ENCODE peak calls at places on chromosomes 12 and 14, in five cellular contexts. T is IMR-90, E is HCT116, U is neural progenitor cell, V is OCI-LY7. K is an unnamed sample. For H3K9me3, the result is how much of the 10 kb centered on the place peaks cover.

GRCh38 chr12:50315803-50316202 is 32.5 kb upstream of the LIMA1 start:
- DNase-seq in E (no peak), T (no peak), U (no peak), V (no peak), K (no peak)

GRCh38 chr12:123075092-123075491 is 75.8 kb downstream of the PITPNM2 start:
- DNase-seq in T (no peak), V (no peak), U (no peak), E (no peak), K (peak)

GRCh38 chr14:74583689-74584434 is 28.2 kb downstream of the LTBP2 start:
- DNase-seq in U (no peak), V (no peak), T (peak), E (peak), K (peak)

GRCh38 chr14:54675236-54676125 is 108.6 kb downstream of the SAMD4A start:
- DNase-seq in T (no peak), E (no peak), V (no peak), U (no peak), K (no peak)

GRCh38 chr14:70821916-70822705 is 12.8 kb upstream of the MAP3K9 start:
- DNase-seq in V (no peak), U (peak), E (no peak), T (peak), K (peak)

GRCh38 chr14:73851567-73852382 is at the start of gene PTGR2:
- DNase-seq in V (peak), U (peak), E (peak), T (peak), K (peak)

GRCh38 chr14:41607119-41607785 is 576 bp downstream of the LRFN5 start:
- DNase-seq in U (peak), T (no peak), E (no peak), V (no peak), K (no peak)

GRCh38 chr12:77107121-77107520 is 41.8 kb upstream of the E2F7 start:
- DNase-seq in E (no peak), V (no peak), T (no peak), U (no peak), K (no peak)

GRCh38 chr14:103522649-103523582 is at the start of gene CKB:
- DNase-seq in T (peak), E (no peak), U (peak), V (no peak), K (peak)

GRCh38 chr12:118058881-118059644 is 1.9 kb downstream of the WSB2 start:
- DNase-seq in T (peak), E (no peak), V (no peak), U (no peak), K (peak)

DNA sequence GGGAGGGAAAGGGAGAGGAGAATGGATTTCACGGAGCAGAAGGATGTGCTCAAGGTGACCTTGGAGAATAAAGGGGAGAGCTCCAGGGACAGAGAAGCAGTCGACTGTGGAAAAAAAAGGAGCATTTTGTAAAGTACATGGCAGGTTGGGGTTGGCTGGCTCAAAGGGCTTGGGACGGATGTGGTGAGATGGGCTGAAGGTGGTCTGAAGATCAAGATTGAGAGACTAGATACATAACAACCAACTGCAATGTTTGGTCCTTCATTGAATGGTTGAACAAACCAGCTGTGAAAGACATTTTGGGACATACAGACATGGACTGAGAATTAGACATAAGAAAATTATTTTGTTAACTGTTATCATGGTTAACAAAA is 1.6 kb upstream of the CD63 start:
- DNase-seq in U (no peak), E (no peak), V (peak), T (no peak), K (no peak)
- H2AFZ ChIP-seq in U (no peak), E (no peak), V (peak), T (peak), K (peak)

GRCh38 chr14:105853089-105853906 is 326.9 kb downstream of the TMEM121 start:
- DNase-seq in E (no peak), V (peak), U (no peak), T (no peak), K (no peak)
- H3K9me3 ChIP-seq in E (under half), V (under half), U (under half), T (half or more), K (half or more)

GRCh38 chr12:53845932-53846331 is 92.7 kb upstream of the HOXC13 start:
- DNase-seq in U (no peak), E (no peak), V (no peak), T (no peak), K (peak)
- H2AFZ ChIP-seq in U (no peak), E (no peak), V (no peak), T (no peak), K (no peak)

GRCh38 chr14:98551028-98551427 is 721.0 kb downstream of the BCL11B start:
- DNase-seq in U (no peak), T (no peak), E (no peak), V (no peak), K (no peak)
- H3K9me3 ChIP-seq in U (under half), T (under half), E (under half), V (under half), K (under half)

GRCh38 chr12:6321905-6322304 is 11.4 kb downstream of the PLEKHG6 start:
- DNase-seq in U (no peak), E (no peak), V (no peak), T (no peak), K (no peak)

GRCh38 chr12:6323995-6324711 is 13.7 kb downstream of the PLEKHG6 start:
- DNase-seq in E (no peak), V (no peak), T (no peak), U (no peak), K (no peak)

GRCh38 chr12:6322969-6323339 is 12.5 kb downstream of the PLEKHG6 start:
- DNase-seq in U (no peak), T (no peak), V (no peak), E (no peak), K (no peak)

GRCh38 chr12:6322352-6322751 is 11.9 kb downstream of the PLEKHG6 start:
- DNase-seq in U (no peak), V (no peak), T (no peak), E (no peak), K (no peak)

DNA sequence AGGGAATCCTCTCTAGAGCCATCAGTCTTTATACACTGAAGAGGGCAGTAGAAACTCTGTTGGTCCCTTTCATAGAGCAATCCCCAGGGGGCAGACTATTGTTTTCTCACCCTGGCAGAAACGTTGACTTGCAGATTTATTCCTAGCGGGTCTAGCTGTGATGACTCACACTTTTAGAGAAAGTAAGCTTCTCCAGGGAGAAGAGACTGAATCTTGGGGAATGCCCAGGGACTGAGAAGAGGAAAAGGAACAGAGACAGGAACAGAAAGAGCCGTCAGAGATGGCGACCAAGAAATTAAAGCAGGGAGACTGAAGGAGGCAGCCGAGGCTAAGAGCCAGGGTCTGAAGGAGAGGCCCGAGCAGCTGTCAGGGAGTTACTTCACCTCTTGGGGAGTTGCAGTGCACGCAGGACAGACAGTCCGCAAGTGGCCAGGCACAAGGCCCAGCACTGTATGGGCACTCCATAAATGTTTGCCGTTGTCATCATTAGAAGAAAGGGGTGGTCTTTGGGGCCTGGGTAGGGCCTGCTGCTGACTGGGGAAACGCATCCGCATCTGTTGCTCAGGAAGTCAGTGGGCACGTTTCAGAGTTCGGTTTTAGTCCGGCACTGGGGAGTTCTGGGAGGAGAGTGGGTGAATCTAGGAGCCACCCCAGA is 13.0 kb downstream of the PLEKHG6 start:
- DNase-seq in E (peak), U (peak), T (peak), V (peak), K (peak)
- H2AFZ ChIP-seq in E (no peak), U (peak), T (peak), V (peak), K (peak)

GRCh38 chr12:31989571-31989970 is 30.4 kb downstream of the RESF1 start:
- DNase-seq in E (no peak), T (no peak), U (no peak), V (no peak), K (no peak)

GRCh38 chr12:31989987-31990386 is 30.8 kb downstream of the RESF1 start:
- DNase-seq in E (no peak), U (no peak), T (peak), V (no peak), K (peak)

GRCh38 chr12:31985832-31986231 is 26.6 kb downstream of the RESF1 start:
- DNase-seq in V (no peak), T (no peak), E (no peak), U (no peak), K (no peak)

GRCh38 chr12:31984806-31985591 is 25.8 kb downstream of the RESF1 start:
- DNase-seq in V (no peak), T (no peak), E (no peak), U (no peak), K (no peak)
- H3K9me3 ChIP-seq in V (under half), T (under half), E (under half), U (under half), K (under half)

GRCh38 chr14:29126865-29127264 is 360.3 kb downstream of the FOXG1 start:
- DNase-seq in E (no peak), T (no peak), V (no peak), U (no peak), K (no peak)

GRCh38 chr14:29123017-29123416 is 356.4 kb downstream of the FOXG1 start:
- DNase-seq in E (no peak), T (no peak), U (no peak), V (no peak), K (no peak)

DNA sequence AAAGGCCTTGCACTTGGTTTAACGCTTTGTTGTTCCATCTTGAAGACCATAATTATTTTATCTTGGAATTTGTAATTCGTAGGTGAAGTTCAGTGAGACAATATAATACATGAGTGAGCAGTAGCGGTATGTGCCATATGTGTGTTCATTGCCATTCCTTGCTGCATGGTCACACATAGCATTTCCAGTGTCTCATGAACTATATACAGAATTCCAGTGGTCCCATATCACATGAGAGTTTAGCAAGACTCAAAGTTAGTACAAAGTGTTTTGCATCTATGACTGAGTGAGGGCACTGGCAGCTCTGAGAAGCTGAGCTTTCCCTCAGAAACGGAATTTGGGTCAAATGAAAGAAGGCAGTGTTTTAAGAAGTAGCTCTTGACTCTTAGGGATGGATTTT is 359.8 kb downstream of the FOXG1 start:
- DNase-seq in E (no peak), U (no peak), T (peak), V (no peak), K (peak)
- H2AFZ ChIP-seq in E (no peak), U (no peak), T (no peak), V (no peak), K (no peak)

K was measured in trophoblast cell.